ENCODE peak calls at places on chromosome 3, in five cellular contexts. U is mesothelial cell of epicardium, Y is gastrocnemius medialis, C is foreskin fibroblast, I is PC-3. N is an unnamed sample.

GRCh38 chr3:197256836-197257444 is 41.5 kb downstream of the DLG1 start:
- DNase-seq in U (no peak), Y (no peak), C (peak), I (peak), N (peak)

GRCh38 chr3:42298259-42298658 is 32.3 kb upstream of the CCK start:
- DNase-seq in U (no peak), Y (no peak), C (no peak), I (no peak), N (no peak)

GRCh38 chr3:13505147-13506130 is 25.3 kb downstream of the HDAC11 start:
- DNase-seq in U (no peak), C (no peak), Y (no peak), I (no peak), N (no peak)

GRCh38 chr3:45332901-45333407 is 55.4 kb upstream of the LARS2 start:
- DNase-seq in I (no peak), Y (no peak), U (no peak), C (no peak), N (no peak)

GRCh38 chr3:195044411-195044810 is 226.5 kb downstream of the XXYLT1 start:
- DNase-seq in U (no peak), C (no peak), I (no peak), Y (no peak), N (no peak)

GRCh38 chr3:177041021-177041729 is 156.1 kb downstream of the TBL1XR1 start:
- DNase-seq in I (peak), Y (peak), C (peak), U (no peak), N (peak)

GRCh38 chr3:174331095-174331802 is 527.9 kb upstream of the NAALADL2 start:
- DNase-seq in U (no peak), I (no peak), Y (no peak), C (no peak), N (no peak)

GRCh38 chr3:10581251-10581650 is 75.9 kb upstream of the ATP2B2 start:
- DNase-seq in Y (no peak), I (no peak), U (no peak), C (no peak), N (no peak)

GRCh38 chr3:25663324-25664065 is 1.2 kb downstream of the TOP2B start:
- DNase-seq in Y (no peak), C (no peak), I (peak), U (no peak), N (no peak)

GRCh38 chr3:172201990-172202318 is 162.6 kb downstream of the FNDC3B start:
- DNase-seq in I (no peak), Y (no peak), U (no peak), C (peak), N (peak)

GRCh38 chr3:185153170-185153733 is 392 bp upstream of the C3orf70 start:
- DNase-seq in I (no peak), C (no peak), Y (no peak), U (no peak), N (no peak)

GRCh38 chr3:70824078-70824477 is 511.6 kb upstream of the MDFIC2 start:
- DNase-seq in I (no peak), C (peak), U (no peak), Y (no peak), N (no peak)

GRCh38 chr3:112605285-112605684 is 35.7 kb downstream of the CCDC80 start:
- DNase-seq in I (peak), U (no peak), C (peak), Y (no peak), N (no peak)

GRCh38 chr3:128844502-128844901 is 34.9 kb upstream of the ACAD9 start:
- DNase-seq in U (no peak), I (no peak), C (no peak), Y (no peak), N (no peak)

GRCh38 chr3:128846501-128846900 is 32.9 kb upstream of the ACAD9 start:
- DNase-seq in Y (no peak), U (no peak), C (no peak), I (no peak), N (no peak)

GRCh38 chr3:128845695-128846491 is 33.5 kb upstream of the ACAD9 start:
- DNase-seq in C (peak), I (no peak), Y (peak), U (peak), N (peak)

GRCh38 chr3:128847631-128848370 is 31.6 kb upstream of the ACAD9 start:
- DNase-seq in U (no peak), C (no peak), Y (no peak), I (no peak), N (no peak)

GRCh38 chr3:128845119-128845518 is 34.3 kb upstream of the ACAD9 start:
- DNase-seq in I (no peak), C (no peak), Y (no peak), U (no peak), N (no peak)
- TF ChIP-seq CTCF in I (no peak), C (peak), Y (no peak), U (no peak), N (no peak)

GRCh38 chr3:183372911-183373310 is 55.5 kb downstream of the MCF2L2 start:
- DNase-seq in C (no peak), Y (no peak), I (no peak), U (no peak), N (no peak)
- TF ChIP-seq CTCF in C (no peak), Y (no peak), I (no peak), U (no peak), N (no peak)

GRCh38 chr3:97821810-97822775 is at the start of gene CRYBG3:
- DNase-seq in Y (peak), U (peak), I (peak), C (peak), N (peak)
- TF ChIP-seq CTCF in Y (peak), U (no peak), I (peak), C (peak), N (no peak)

GRCh38 chr3:121529308-121529707 is 16.5 kb downstream of the POLQ start:
- DNase-seq in Y (no peak), I (peak), U (no peak), C (no peak), N (no peak)
- TF ChIP-seq CTCF in Y (no peak), I (peak), U (peak), C (peak), N (no peak)

GRCh38 chr3:146326875-146327543 is 76.1 kb upstream of the PLSCR4 start:
- DNase-seq in I (peak), Y (no peak), U (no peak), C (peak), N (peak)
- TF ChIP-seq CTCF in I (peak), Y (peak), U (no peak), C (peak), N (peak)

GRCh38 chr3:105802073-105802706 is 66.6 kb downstream of the CBLB start:
- DNase-seq in I (no peak), U (no peak), Y (no peak), C (no peak), N (no peak)

GRCh38 chr3:105801397-105801796 is 67.4 kb downstream of the CBLB start:
- DNase-seq in U (no peak), Y (no peak), C (no peak), I (no peak), N (no peak)

GRCh38 chr3:105805402-105805801 is 63.4 kb downstream of the CBLB start:
- DNase-seq in Y (no peak), I (no peak), U (no peak), C (no peak), N (no peak)

GRCh38 chr3:105798381-105798934 is 70.4 kb downstream of the CBLB start:
- DNase-seq in C (no peak), I (no peak), U (no peak), Y (no peak), N (no peak)

DNA sequence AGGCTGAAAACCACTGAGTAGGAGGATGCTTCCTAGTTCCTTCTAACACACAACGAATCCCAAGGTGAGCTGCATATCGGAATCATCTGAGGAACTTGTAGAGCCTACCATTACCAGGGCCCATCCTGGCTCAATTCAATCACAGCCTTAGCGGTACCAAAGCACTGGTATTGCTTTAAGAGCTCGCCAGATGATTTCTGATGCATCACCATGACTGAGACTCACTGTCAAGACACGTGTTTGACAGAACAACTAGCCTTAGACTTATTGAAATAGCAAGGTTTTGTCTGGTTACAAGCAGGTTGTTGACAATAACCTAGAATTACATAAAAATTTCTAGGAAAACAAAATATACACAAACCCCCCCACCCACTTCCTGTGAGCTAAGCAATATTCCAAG is 68.5 kb downstream of the CBLB start:
- DNase-seq in U (no peak), Y (no peak), C (no peak), I (no peak), N (no peak)
- TF ChIP-seq CTCF in U (no peak), Y (no peak), C (no peak), I (no peak), N (no peak)

GRCh38 chr3:51391075-51391565 is at the start of gene RBM15B:
- DNase-seq in Y (peak), C (peak), U (peak), I (peak), N (peak)
- TF ChIP-seq CTCF in Y (peak), C (peak), U (peak), I (no peak), N (peak)

GRCh38 chr3:175941352-175941751 is 1082.2 kb downstream of the NAALADL2 start:
- DNase-seq in U (no peak), C (no peak), I (peak), Y (no peak), N (no peak)
- TF ChIP-seq CTCF in U (peak), C (peak), I (peak), Y (no peak), N (no peak)

GRCh38 chr3:50550079-50550736 is 17.3 kb downstream of the C3orf18 start:
- DNase-seq in U (no peak), C (no peak), I (peak), Y (no peak), N (peak)
- TF ChIP-seq CTCF in U (peak), C (peak), I (peak), Y (peak), N (peak)